ENCODE peak calls at places on chromosome 19, in nine cellular contexts. X, Q, U, M, Y, F, T, N and C are unnamed samples.

GRCh38 chr19:55259540-55260210 is 858 bp upstream of the PPP6R1 start:
- DNase-seq in X (no peak), Q (peak), U (no peak), M (peak), Y (no peak), F (no peak), T (no peak), N (no peak), C (peak)

GRCh38 chr19:51323481-51323891 is 12.0 kb downstream of the IGLON5 start:
- DNase-seq in X (no peak), Q (no peak), U (no peak), M (no peak), Y (no peak), F (no peak), T (no peak), N (no peak), C (no peak)

GRCh38 chr19:55603581-55604292 is 1.7 kb upstream of the ZNF865 start:
- DNase-seq in X (no peak), Q (no peak), U (no peak), M (no peak), Y (no peak), F (no peak), T (no peak), N (no peak), C (no peak)

GRCh38 chr19:51607920-51608562 is 22.2 kb downstream of the SIGLEC5 start:
- DNase-seq in X (peak), Q (peak), U (peak), M (peak), Y (no peak), F (peak), T (peak), N (peak), C (peak)

GRCh38 chr19:9854282-9854846 is 19.2 kb downstream of the PIN1 start:
- DNase-seq in X (no peak), Q (no peak), U (no peak), M (no peak), Y (no peak), F (no peak), T (no peak), N (no peak), C (no peak)

GRCh38 chr19:40700083-40700482 is 9.6 kb upstream of the NUMBL start:
- DNase-seq in X (no peak), Q (no peak), U (no peak), M (no peak), Y (no peak), F (no peak), T (no peak), N (no peak), C (no peak)

GRCh38 chr19:37941820-37942515 is 35.0 kb downstream of the SIPA1L3 start:
- DNase-seq in X (no peak), Q (no peak), U (no peak), M (no peak), Y (no peak), F (no peak), T (no peak), N (no peak), C (no peak)

GRCh38 chr19:2455481-2456300 is 1.1 kb downstream of the LMNB2 start:
- DNase-seq in X (no peak), Q (peak), U (no peak), M (peak), Y (no peak), F (peak), T (peak), N (no peak), C (peak)

GRCh38 chr19:51489113-51489512 is 10.8 kb downstream of the CEACAM18 start:
- DNase-seq in X (no peak), Q (no peak), U (no peak), M (no peak), Y (no peak), F (no peak), T (no peak), N (no peak), C (no peak)

GRCh38 chr19:6125571-6125989 is 9.9 kb upstream of the ACSBG2 start:
- DNase-seq in X (peak), Q (peak), U (no peak), M (peak), Y (peak), F (peak), T (peak), N (peak), C (peak)

GRCh38 chr19:46813570-46814358 is 25.4 kb upstream of the SLC1A5 start:
- DNase-seq in X (peak), Q (peak), U (peak), M (peak), Y (no peak), F (peak), T (peak), N (peak), C (no peak)

GRCh38 chr19:45455707-45456499 is 11.9 kb upstream of the FOSB start:
- DNase-seq in X (peak), Q (peak), U (peak), M (peak), Y (peak), F (peak), T (peak), N (peak), C (peak)

GRCh38 chr19:17784201-17785008 is 10.5 kb upstream of the B3GNT3 start:
- DNase-seq in X (peak), Q (peak), U (no peak), M (peak), Y (peak), F (peak), T (peak), N (peak), C (peak)

GRCh38 chr19:283395-283794 is 7.8 kb downstream of the PLPP2 start:
- DNase-seq in X (no peak), Q (no peak), U (no peak), M (no peak), Y (no peak), F (no peak), T (no peak), N (no peak), C (no peak)

GRCh38 chr19:2372076-2372612 is 12.1 kb downstream of the TMPRSS9 start:
- DNase-seq in X (no peak), Q (no peak), U (no peak), M (no peak), Y (no peak), F (no peak), T (no peak), N (no peak), C (no peak)

GRCh38 chr19:18759435-18760426 is 31.4 kb downstream of the COMP start:
- DNase-seq in X (no peak), Q (no peak), U (no peak), M (no peak), Y (no peak), F (no peak), T (no peak), N (no peak), C (no peak)

GRCh38 chr19:17560205-17560595 is 4.8 kb downstream of the COLGALT1 start:
- DNase-seq in X (peak), Q (peak), U (no peak), M (no peak), Y (no peak), F (peak), T (peak), N (peak), C (no peak)

GRCh38 chr19:40974633-40975037 is 16.4 kb upstream of the CYP2B6 start:
- DNase-seq in X (peak), Q (peak), U (peak), M (peak), Y (peak), F (peak), T (peak), N (peak), C (peak)

GRCh38 chr19:6115992-6116391 is 5.7 kb upstream of the RFX2 start:
- DNase-seq in X (no peak), Q (no peak), U (no peak), M (no peak), Y (no peak), F (no peak), T (no peak), N (no peak), C (no peak)

GRCh38 chr19:8150178-8150865 is 930 bp upstream of the FBN3 start:
- DNase-seq in X (no peak), Q (no peak), U (no peak), M (no peak), Y (no peak), F (no peak), T (no peak), N (no peak), C (no peak)
- H3K4me3 ChIP-seq in X (no peak), Q (no peak), U (no peak), M (no peak), Y (no peak), F (no peak), T (no peak), N (no peak), C (peak)

GRCh38 chr19:49423278-49423984 is at the start of gene PTH2:
- DNase-seq in X (no peak), Q (no peak), U (no peak), M (no peak), Y (no peak), F (no peak), T (no peak), N (no peak), C (no peak)

GRCh38 chr19:49421039-49421877 is 2.0 kb downstream of the PTH2 start:
- DNase-seq in X (peak), Q (peak), U (no peak), M (no peak), Y (no peak), F (peak), T (peak), N (peak), C (no peak)

GRCh38 chr19:49421878-49422202 is 1.4 kb downstream of the PTH2 start:
- DNase-seq in X (no peak), Q (no peak), U (no peak), M (no peak), Y (no peak), F (no peak), T (no peak), N (no peak), C (no peak)

GRCh38 chr19:49423985-49424303 is 703 bp upstream of the PTH2 start:
- DNase-seq in X (no peak), Q (no peak), U (no peak), M (no peak), Y (no peak), F (no peak), T (no peak), N (no peak), C (no peak)

DNA sequence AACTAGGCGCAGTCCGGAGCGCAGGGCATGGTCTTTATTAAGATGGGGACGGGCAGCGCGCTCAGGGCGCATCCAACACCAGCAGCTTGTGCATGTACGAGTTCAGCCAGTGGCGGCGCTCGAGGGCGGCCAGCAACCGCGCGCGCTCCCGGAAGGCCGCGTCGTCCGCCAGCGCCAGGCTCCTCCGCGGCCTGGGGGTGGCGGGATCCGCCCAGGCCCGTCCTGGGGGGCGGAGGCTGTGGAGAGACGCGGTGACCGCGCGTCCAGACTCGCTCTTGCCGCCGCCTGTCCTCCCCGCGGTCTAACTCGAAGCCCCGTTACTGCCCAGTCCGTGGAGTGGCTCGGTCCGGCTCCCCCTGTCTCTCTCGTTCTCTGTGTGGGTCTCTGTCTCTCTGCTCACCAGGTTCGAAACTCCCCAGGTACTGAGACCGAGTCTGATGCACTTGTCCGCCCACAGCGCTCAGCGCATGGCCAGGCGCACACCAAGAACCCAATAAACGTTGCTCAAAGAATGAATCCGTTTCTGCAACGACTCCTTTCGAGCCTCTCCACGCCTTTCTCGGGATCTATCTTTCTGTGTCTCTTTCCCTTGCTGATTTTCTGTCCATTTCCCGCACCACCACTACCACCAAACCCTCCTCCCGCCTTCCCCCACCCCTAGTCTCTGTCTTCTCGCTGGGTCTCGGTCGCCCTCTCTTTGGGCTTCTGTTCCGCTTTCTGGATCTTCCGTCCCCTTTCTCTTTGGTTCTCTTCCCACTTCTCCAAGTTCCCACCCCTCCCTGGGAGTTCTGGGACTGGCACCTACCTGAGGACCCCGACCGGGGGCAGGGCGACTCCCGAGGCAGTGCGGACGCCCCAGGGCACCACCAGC is 599 bp downstream of the PTH2 start:
- DNase-seq in X (peak), Q (no peak), U (no peak), M (no peak), Y (no peak), F (no peak), T (peak), N (no peak), C (no peak)
- H3K4me3 ChIP-seq in X (no peak), Q (peak), U (peak), M (no peak), Y (peak), F (peak), T (peak), N (no peak), C (no peak)

DNA sequence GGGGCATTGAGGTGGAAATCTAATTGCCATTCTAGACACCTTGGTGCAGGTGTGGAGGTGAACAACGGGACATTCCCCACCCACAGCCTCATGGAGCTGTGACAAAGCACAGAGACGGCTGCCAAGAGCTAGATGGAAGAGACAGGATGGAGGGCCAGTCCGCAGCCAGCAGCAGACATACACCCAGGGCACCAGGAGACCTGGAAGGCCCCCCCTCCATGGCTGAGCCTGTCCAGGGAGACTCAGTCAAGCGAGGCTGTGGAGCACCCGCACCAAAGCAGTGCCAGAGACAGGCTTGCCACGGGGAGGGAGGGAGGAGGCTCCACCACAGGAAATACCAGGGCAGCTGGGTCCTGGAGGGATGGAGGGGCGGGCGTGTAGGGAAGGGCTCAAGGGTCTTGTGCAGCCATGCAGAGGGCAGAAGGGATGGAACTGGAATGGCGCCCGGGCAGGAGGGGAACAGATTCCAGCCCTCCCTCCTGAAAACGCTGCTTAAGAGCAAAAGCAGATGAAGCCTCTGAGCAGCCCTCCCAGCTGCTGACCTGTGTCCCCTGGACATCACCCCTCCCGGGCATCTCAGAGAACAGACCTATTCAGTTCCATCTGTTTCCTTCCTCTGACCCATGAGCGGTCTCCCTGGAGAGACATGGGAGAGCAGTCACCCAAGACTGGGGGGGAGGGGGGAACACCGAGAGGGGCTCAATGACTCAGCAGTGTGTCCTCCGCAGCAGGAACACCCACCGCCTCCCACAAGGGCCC is 14.4 kb downstream of the EPS15L1 start:
- DNase-seq in X (peak), Q (peak), U (peak), M (peak), Y (no peak), F (no peak), T (peak), N (no peak), C (peak)
- H3K4me3 ChIP-seq in X (no peak), Q (no peak), U (no peak), M (no peak), Y (no peak), F (peak), T (no peak), N (no peak), C (no peak)

DNA sequence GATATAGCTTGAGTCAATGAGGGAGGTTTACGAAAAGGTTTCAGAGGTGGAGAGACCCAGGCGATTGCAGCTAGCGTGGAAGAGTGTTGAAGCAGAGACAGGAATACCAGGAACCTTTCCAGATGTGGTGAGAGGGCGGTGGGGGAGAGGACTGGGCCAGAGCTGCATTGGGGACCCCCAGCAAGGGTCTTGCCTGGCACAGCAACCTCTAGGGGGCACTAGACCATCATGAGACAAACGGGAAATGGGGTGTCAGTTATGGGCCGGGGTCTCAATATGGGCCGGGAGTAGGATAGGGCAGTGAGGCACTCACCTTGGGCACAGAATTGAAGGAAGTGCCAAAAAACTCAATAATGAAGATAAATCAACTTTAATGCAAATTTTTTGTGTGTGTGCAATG is 2.1 kb upstream of the LRP3 start:
- DNase-seq in X (no peak), Q (peak), U (peak), M (no peak), Y (no peak), F (no peak), T (no peak), N (no peak), C (no peak)
- H3K4me3 ChIP-seq in X (no peak), Q (no peak), U (no peak), M (no peak), Y (no peak), F (no peak), T (no peak), N (no peak), C (no peak)

DNA sequence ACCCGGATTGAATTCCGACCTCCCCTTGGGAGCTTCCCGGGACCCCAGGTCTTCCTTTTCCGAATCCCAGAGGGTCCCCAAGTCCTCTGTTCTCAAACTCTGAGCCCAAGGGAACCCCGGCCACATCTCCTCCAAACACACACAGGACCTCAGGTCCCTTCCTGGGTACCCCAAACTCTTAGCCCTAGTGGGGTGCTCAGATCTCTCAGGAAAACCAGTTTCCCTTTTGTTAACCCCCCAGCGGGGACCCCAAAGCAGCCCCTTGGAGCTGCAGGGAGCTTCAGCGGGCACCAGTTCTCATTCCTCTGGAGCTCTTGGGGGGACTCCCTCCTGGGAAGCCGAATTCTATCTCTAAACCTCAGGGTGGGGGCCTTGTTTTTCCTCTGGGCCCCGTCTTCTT is 774 bp downstream of the CACNG6 start:
- DNase-seq in X (no peak), Q (no peak), U (no peak), M (no peak), Y (no peak), F (no peak), T (no peak), N (no peak), C (no peak)
- H3K4me3 ChIP-seq in X (no peak), Q (no peak), U (no peak), M (no peak), Y (no peak), F (no peak), T (peak), N (no peak), C (peak)

DNA sequence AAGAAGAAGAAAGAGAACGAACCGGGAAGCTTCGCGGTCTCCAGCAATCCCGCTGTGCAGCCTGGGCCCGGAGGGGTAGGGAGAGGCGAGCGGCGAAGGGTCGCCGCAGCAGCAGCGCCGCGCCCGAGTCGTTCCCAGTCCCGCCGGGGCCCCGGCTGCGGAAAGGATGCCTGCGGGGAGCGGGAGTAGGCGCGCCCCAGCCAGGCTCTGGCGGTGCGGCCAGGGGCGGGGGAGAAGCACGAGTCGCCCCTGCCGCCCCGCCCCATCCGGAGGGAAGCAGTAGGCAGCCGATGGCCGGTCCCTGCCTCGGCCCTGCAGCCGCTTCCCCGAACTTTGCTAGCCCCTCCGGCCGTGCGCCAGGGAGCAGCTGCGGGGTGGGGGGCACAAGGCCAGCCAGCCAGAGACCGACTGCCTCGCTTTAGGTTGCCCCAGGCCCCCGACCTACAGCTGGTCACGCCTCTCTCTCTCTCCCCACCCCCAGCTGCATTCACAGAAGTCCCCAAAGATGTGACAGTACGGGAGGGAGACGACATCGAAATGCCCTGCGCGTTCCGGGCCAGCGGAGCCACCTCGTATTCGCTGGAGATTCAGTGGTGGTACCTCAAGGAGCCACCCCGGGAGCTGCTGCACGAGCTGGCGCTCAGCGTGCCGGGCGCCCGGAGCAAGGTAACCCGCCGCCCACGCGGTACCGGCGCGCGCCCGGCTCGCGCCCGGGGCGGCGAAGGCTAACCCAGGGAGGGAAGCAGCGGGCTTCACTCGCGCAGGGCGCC is 1.1 kb downstream of the VSTM2B start:
- DNase-seq in X (no peak), Q (no peak), U (no peak), M (no peak), Y (no peak), F (no peak), T (no peak), N (no peak), C (no peak)
- H3K4me3 ChIP-seq in X (no peak), Q (no peak), U (peak), M (no peak), Y (peak), F (peak), T (peak), N (no peak), C (no peak)

DNA sequence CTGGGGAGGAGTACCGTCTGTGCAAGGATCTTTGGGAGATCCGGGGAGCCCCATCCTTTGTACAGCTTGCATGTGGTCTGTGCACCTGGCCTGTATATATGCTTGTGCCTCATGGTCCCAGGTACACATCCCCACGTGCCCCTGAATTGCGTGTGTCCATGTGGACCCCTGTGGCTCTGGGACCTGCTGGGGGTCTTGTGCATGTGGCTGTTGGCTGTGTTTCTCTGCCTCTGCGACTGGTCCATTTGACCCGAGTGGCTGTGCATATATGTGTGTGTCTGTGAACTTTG is 12.8 kb upstream of the NANOS3 start:
- DNase-seq in X (no peak), Q (no peak), U (no peak), M (no peak), Y (no peak), F (no peak), T (no peak), N (no peak), C (no peak)
- H3K4me3 ChIP-seq in X (no peak), Q (no peak), U (no peak), M (no peak), Y (no peak), F (no peak), T (no peak), N (no peak), C (peak)

GRCh38 chr19:53982611-53983010 is 8.8 kb upstream of the CACNG6 start:
- DNase-seq in X (no peak), Q (peak), U (no peak), M (no peak), Y (no peak), F (peak), T (peak), N (no peak), C (no peak)
- H3K4me3 ChIP-seq in X (peak), Q (peak), U (peak), M (no peak), Y (no peak), F (peak), T (peak), N (no peak), C (no peak)